ENCODE peak calls at places on chromosome 5, in nine cellular contexts. V, O, G, D, B, K, I, E and H are unnamed samples.

GRCh38 chr5:33261305-33261704 is 179.5 kb upstream of the TARS1 start:
- DNase-seq in V (no peak), O (no peak), G (peak), D (no peak), B (no peak), K (no peak), I (peak), E (peak), H (peak)

GRCh38 chr5:80141147-80141671 is 106.1 kb downstream of the THBS4 start:
- DNase-seq in V (peak), O (peak), G (peak), D (peak), B (peak), K (no peak), I (peak), E (no peak), H (peak)

GRCh38 chr5:160506006-160507004 is 84.7 kb downstream of the PTTG1 start:
- DNase-seq in V (no peak), O (peak), G (no peak), D (peak), B (peak), K (peak), I (peak), E (peak), H (peak)

GRCh38 chr5:136802382-136802781 is 437.0 kb upstream of the TRPC7 start:
- DNase-seq in V (peak), O (peak), G (no peak), D (no peak), B (no peak), K (no peak), I (peak), E (no peak), H (peak)

GRCh38 chr5:7015586-7016256 is 302.5 kb downstream of the TENT4A start:
- DNase-seq in V (no peak), O (peak), G (no peak), D (no peak), B (no peak), K (no peak), I (no peak), E (peak), H (no peak)

GRCh38 chr5:138706655-138707480 is 46.4 kb upstream of the CTNNA1 start:
- DNase-seq in V (peak), O (no peak), G (peak), D (no peak), B (peak), K (no peak), I (peak), E (no peak), H (peak)

GRCh38 chr5:174503461-174504265 is 220.7 kb upstream of the MSX2 start:
- DNase-seq in V (no peak), O (no peak), G (peak), D (no peak), B (no peak), K (no peak), I (peak), E (peak), H (peak)

GRCh38 chr5:54693936-54694510 is 176.5 kb downstream of the SNX18 start:
- DNase-seq in V (no peak), O (no peak), G (no peak), D (peak), B (no peak), K (no peak), I (no peak), E (no peak), H (no peak)

GRCh38 chr5:61884242-61884855 is 421.7 kb upstream of the KIF2A start:
- DNase-seq in V (no peak), O (no peak), G (no peak), D (no peak), B (no peak), K (no peak), I (no peak), E (no peak), H (no peak)

GRCh38 chr5:39980056-39980455 is 555.3 kb upstream of the DAB2 start:
- DNase-seq in V (no peak), O (no peak), G (no peak), D (no peak), B (no peak), K (no peak), I (peak), E (no peak), H (peak)

GRCh38 chr5:180988011-180988410 is 635 bp upstream of the BTNL3 start:
- DNase-seq in V (no peak), O (no peak), G (no peak), D (no peak), B (no peak), K (no peak), I (no peak), E (no peak), H (no peak)

GRCh38 chr5:112419050-112419595 is at the start of gene EPB41L4A:
- DNase-seq in V (no peak), O (peak), G (no peak), D (peak), B (peak), K (no peak), I (peak), E (peak), H (peak)

GRCh38 chr5:57608542-57608941 is 125.9 kb upstream of the ACTBL2 start:
- DNase-seq in V (no peak), O (no peak), G (no peak), D (no peak), B (no peak), K (no peak), I (no peak), E (no peak), H (no peak)

DNA sequence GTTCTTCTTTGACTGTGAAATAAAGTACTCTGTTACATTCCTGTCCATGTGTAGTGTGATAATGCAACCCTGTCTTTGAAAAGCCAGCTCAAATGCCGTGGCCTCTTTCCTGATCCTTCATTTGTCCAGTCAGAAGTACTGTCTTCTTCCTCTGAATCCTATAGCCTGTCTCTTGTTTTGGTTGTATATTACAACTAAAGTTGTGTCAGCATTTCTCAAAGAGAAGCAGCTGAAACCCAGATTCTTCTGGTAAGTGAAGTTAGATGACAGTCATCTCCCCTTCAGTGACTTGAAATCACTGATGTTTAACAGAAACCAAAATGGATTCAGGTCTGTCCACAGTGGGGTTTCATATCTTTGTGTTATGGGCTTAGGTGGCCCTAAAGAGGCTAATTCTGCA is 196.2 kb downstream of the PCSK1 start:
- DNase-seq in V (no peak), O (no peak), G (no peak), D (no peak), B (no peak), K (no peak), I (no peak), E (no peak), H (no peak)
- H3K4me3 ChIP-seq in V (no peak), O (no peak), G (no peak), D (no peak), B (no peak), K (no peak), I (no peak), E (no peak), H (no peak)

DNA sequence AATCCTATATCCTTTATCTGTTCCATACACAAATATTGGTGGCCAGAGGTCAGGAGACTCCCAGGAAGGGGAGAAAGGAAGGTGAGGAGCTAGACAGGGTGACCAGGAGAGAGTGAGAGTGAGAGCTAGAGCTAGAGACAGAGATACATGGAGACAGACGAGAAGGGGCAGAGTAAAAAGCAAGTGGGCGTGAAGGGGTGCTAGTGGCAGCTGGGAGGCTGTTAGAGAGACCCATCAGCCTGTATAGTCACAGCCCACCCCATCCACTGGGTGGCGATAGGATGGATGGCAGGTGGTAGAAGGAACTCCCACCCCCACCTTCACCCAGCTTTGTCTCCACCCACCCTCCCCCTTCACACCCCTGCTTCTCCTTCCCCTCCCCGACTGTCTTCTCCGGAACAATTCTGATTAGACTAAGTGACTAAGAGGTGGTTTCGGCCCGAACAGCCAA is 32.8 kb downstream of the PCDH1 start:
- DNase-seq in V (no peak), O (peak), G (no peak), D (no peak), B (no peak), K (no peak), I (no peak), E (peak), H (no peak)
- TF ChIP-seq CTCF in V (no peak), O (peak), G (no peak), D (no peak), B (no peak), K (no peak), I (no peak), E (peak), H (no peak)

DNA sequence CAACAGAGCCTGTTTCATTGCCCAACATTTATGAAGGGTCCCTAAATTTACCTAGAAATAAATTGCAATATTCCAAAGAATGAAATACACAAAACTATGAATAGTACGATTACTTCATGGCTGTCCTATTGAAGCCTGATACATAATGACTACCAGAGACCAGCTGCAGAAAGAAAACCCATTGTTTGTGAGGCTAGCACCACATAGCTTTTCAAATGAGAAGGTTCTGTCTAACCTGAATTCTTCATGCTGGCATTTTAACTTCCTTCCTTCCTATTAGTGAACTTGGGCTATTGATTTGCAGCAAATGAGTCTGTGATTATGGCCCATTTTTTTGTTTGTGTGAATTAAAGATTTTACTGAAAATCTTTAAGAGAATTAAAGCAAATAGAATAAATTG is 47.3 kb downstream of the MEGF10 start:
- DNase-seq in V (no peak), O (peak), G (no peak), D (no peak), B (no peak), K (no peak), I (no peak), E (no peak), H (no peak)
- H3K4me3 ChIP-seq in V (no peak), O (no peak), G (no peak), D (no peak), B (no peak), K (no peak), I (no peak), E (no peak), H (no peak)

GRCh38 chr5:38670878-38671277 is 114.4 kb upstream of the LIFR start:
- DNase-seq in V (peak), O (no peak), G (peak), D (no peak), B (no peak), K (no peak), I (peak), E (no peak), H (peak)

GRCh38 chr5:38670066-38670465 is 113.6 kb upstream of the LIFR start:
- DNase-seq in V (no peak), O (no peak), G (no peak), D (no peak), B (no peak), K (no peak), I (no peak), E (no peak), H (no peak)

GRCh38 chr5:38672059-38672791 is 115.8 kb upstream of the LIFR start:
- DNase-seq in V (no peak), O (no peak), G (no peak), D (no peak), B (no peak), K (no peak), I (peak), E (peak), H (peak)

GRCh38 chr5:38675443-38675842 is 119.0 kb upstream of the LIFR start:
- DNase-seq in V (no peak), O (no peak), G (no peak), D (no peak), B (no peak), K (no peak), I (no peak), E (no peak), H (no peak)

DNA sequence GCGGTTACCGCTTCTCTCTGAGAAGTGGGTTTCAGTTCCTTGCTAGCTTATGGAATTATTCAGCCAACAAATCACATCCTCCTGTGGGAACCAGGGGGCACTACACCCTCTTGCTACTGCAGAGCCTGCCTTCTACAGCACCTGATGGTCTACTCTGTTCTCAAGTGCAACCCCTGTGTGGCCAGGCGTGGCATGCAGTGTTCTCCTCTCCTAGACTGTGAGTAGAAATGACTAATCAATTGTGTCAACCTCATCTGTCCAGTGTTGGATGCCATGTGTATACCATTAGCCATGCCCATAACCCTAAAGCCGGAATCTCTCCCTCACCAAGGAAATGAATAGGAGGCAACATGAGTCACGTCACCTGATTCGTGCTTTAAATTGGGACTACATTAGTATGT is 117.2 kb upstream of the LIFR start:
- DNase-seq in V (no peak), O (peak), G (no peak), D (no peak), B (no peak), K (no peak), I (peak), E (peak), H (peak)
- TF ChIP-seq CTCF in V (no peak), O (peak), G (no peak), D (peak), B (no peak), K (no peak), I (no peak), E (peak), H (peak)